ENCODE peak calls at places on chromosomes 2 and 18, in five cellular contexts. M, E, J, Z and U are unnamed samples.
A peak's percentile ranks its signal among the peaks of the same experiment; 100 is the strongest.

GRCh38 chr2:229920011-229920781 is 1.6 kb downstream of the TRIP12 start:
- DNase-seq in M (no peak), E (no peak), J (no peak), Z (no peak), U (no peak)

GRCh38 chr18:58670561-58671121 is 624 bp upstream of the MALT1 start:
- DNase-seq in M (no peak), E (no peak), J (no peak), Z (no peak), U (no peak)

GRCh38 chr2:197137234-197137633 is 173.3 kb downstream of the ANKRD44 start:
- DNase-seq in M (no peak), E (no peak), J (no peak), Z (no peak), U (no peak)

GRCh38 chr18:12352188-12352587 is 24.8 kb downstream of the AFG3L2 start:
- DNase-seq in M (no peak), E (no peak), J (no peak), Z (no peak), U (no peak)

GRCh38 chr2:112690853-112691390 is 29.9 kb upstream of the NT5DC4 start:
- DNase-seq in M (peak; percentile 48), E (peak; percentile 8), J (no peak), Z (no peak), U (peak; percentile 24)

GRCh38 chr2:65380243-65380642 is 52.2 kb downstream of the SPRED2 start:
- DNase-seq in M (no peak), E (no peak), J (no peak), Z (no peak), U (no peak)

GRCh38 chr2:215981135-215981534 is 32.2 kb downstream of the MREG start:
- DNase-seq in M (no peak), E (no peak), J (no peak), Z (no peak), U (no peak)

GRCh38 chr2:127220102-127220806 is at the start of gene CYP27C1:
- DNase-seq in M (no peak), E (no peak), J (no peak), Z (no peak), U (no peak)

GRCh38 chr2:112841399-112842044 is 4.9 kb upstream of the IL1B start:
- DNase-seq in M (no peak), E (no peak), J (no peak), Z (no peak), U (no peak)

GRCh38 chr2:237564526-237565131 is 1.7 kb upstream of the PRLH start:
- DNase-seq in M (no peak), E (no peak), J (no peak), Z (no peak), U (no peak)

GRCh38 chr2:163736433-163737168 is 793 bp upstream of the FIGN start:
- DNase-seq in M (peak; percentile 51), E (no peak), J (no peak), Z (no peak), U (no peak)

GRCh38 chr2:9108210-9108967 is 98.2 kb upstream of the ASAP2 start:
- DNase-seq in M (no peak), E (no peak), J (peak; percentile 31), Z (no peak), U (no peak)

GRCh38 chr2:42102606-42103450 is 55.0 kb downstream of the PKDCC start:
- DNase-seq in M (peak; percentile 68), E (no peak), J (no peak), Z (no peak), U (no peak)

GRCh38 chr18:58287626-58288289 is 243.7 kb downstream of the NEDD4L start:
- DNase-seq in M (no peak), E (no peak), J (no peak), Z (no peak), U (no peak)